ENCODE peak calls at places on chromosomes 13 and 19, in eight cellular contexts. V is lung; K is Panc1; F is uterus; I is CD4-positive, alpha-beta memory T cell; H is kidney epithelial cell; R is IMR-90; Y is left lung. M is an unnamed sample.

GRCh38 chr13:110485604-110486003 is 75.9 kb downstream of the RAB20 start:
- DNase-seq in I (no peak), H (peak; percentile 43), F (no peak), K (no peak), R (no peak), V (no peak), Y (no peak), M (no peak)

GRCh38 chr19:16660763-16661479 is at the start of gene TMEM38A:
- DNase-seq in I (peak; percentile 36), F (peak; percentile 26), V (peak; percentile 43), R (no peak), H (no peak), Y (peak; percentile 52), K (no peak), M (no peak)

GRCh38 chr13:29845440-29846056 is 4.9 kb downstream of the UBL3 start:
- DNase-seq in F (no peak), K (no peak), R (peak; percentile 32), Y (no peak), H (no peak), V (no peak), I (no peak), M (no peak)

GRCh38 chr19:2081873-2082810 is 14.0 kb downstream of the MOB3A start:
- DNase-seq in V (no peak), Y (peak; percentile 80), H (no peak), R (no peak), K (no peak), F (no peak), I (peak; percentile 62), M (no peak)

GRCh38 chr13:113650275-113650674 is 7.7 kb downstream of the ATP4B start:
- DNase-seq in R (no peak), K (no peak), I (no peak), V (no peak), F (peak; percentile 5), H (no peak), Y (peak; percentile 72), M (no peak)

GRCh38 chr19:47707135-47707925 is 5.9 kb upstream of the EHD2 start:
- DNase-seq in K (peak; percentile 52), Y (peak; percentile 63), V (peak; percentile 79), I (peak; percentile 65), F (peak; percentile 74), H (no peak), R (peak; percentile 75), M (no peak)

GRCh38 chr19:58203814-58204475 is 21.1 kb downstream of the ZNF274 start:
- DNase-seq in I (no peak), R (no peak), V (no peak), Y (no peak), K (no peak), H (no peak), F (no peak), M (no peak)

GRCh38 chr13:23671902-23672301 is 101.7 kb downstream of the TNFRSF19 start:
- DNase-seq in V (no peak), H (no peak), I (no peak), R (peak; percentile 95), K (no peak), F (no peak), Y (no peak), M (peak; percentile 58)

GRCh38 chr19:51365211-51366049 is 758 bp downstream of the ETFB start:
- DNase-seq in V (no peak), H (no peak), Y (no peak), R (peak; percentile 53), K (no peak), F (peak; percentile 30), I (no peak), M (no peak)

GRCh38 chr19:19062454-19063182 is 1.2 kb upstream of the SLC25A42 start:
- DNase-seq in I (no peak), F (no peak), H (peak; percentile 16), V (no peak), K (no peak), R (peak; percentile 63), Y (peak; percentile 57), M (no peak)
- H3K4me3 ChIP-seq in I (peak overlapping the region; percentile 21), F (peak overlapping the region; percentile 46), H (no peak overlapping the region), V (peak overlapping the region; percentile 56), K (peak overlapping the region; percentile 61), R (peak overlapping the region; percentile 50), Y (peak overlapping the region; percentile 33), M (peak overlapping the region; percentile 78)

GRCh38 chr19:3176715-3177501 is 1.7 kb upstream of the S1PR4 start:
- DNase-seq in R (peak; percentile 67), I (peak; percentile 56), H (peak; percentile 53), Y (peak; percentile 87), K (no peak), F (no peak), V (peak; percentile 76), M (no peak)

GRCh38 chr19:3179739-3180293 is 1.2 kb downstream of the S1PR4 start:
- DNase-seq in F (no peak), V (no peak), H (no peak), K (no peak), I (no peak), Y (no peak), R (no peak), M (no peak)

GRCh38 chr19:3175761-3176714 is 2.5 kb upstream of the S1PR4 start:
- DNase-seq in R (peak; percentile 65), I (no peak), V (peak; percentile 92), H (peak; percentile 67), Y (peak; percentile 91), F (no peak), K (no peak), M (no peak)

GRCh38 chr19:3178377-3178972 is at the start of gene S1PR4:
- DNase-seq in F (no peak), K (no peak), Y (no peak), V (no peak), H (no peak), I (peak; percentile 76), R (no peak), M (no peak)

GRCh38 chr19:3178973-3179738 is 587 bp downstream of the S1PR4 start:
- DNase-seq in V (no peak), I (no peak), Y (no peak), F (no peak), R (no peak), H (no peak), K (no peak), M (no peak)
- H3K4me3 ChIP-seq in V (peak overlapping the region; percentile 38), I (peak overlapping the region; percentile 98), Y (peak overlapping the region; percentile 21), F (no peak overlapping the region), R (no peak overlapping the region), H (no peak overlapping the region), K (no peak overlapping the region), M (no peak overlapping the region)

DNA sequence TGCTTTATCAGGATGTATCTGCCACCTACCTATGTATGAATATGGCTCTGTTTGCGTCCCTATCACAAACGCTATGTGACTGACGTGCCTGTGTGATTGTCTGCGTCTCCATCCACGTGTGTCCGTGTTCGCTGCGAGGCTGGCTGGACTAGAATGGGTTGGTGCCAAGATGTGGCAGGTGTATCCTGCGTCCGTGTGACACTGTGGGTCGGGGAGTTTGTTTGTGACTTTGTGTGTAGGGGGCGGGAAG is 6.7 kb upstream of the HOOK2 start:
- DNase-seq in Y (no peak), F (no peak), K (no peak), H (no peak), V (peak; percentile 61), R (no peak), I (peak; percentile 97), M (no peak)
- H3K4me3 ChIP-seq in Y (peak overlapping the region; percentile 29), F (peak overlapping the region; percentile 49), K (peak overlapping the region; percentile 47), H (peak overlapping the region; percentile 27), V (peak overlapping the region; percentile 40), R (peak overlapping the region; percentile 50), I (peak overlapping the region; percentile 40), M (peak overlapping the region; percentile 41)

DNA sequence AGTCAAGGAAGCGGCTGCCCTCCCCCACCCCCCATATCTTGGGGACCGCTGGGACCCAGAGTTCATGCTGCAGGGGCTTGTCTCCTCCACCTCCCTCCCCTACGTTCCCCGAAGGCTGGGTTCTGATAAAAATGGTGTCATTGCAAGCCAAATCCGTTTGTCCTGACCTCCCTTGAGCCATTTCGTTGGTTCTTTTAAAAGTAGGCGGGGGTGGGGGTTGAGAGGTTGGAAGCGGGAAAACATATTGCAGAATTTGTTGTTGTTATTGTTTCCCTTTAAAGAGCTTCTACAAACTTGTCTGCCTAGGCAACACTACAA is 710 bp downstream of the CLDN10 start:
- DNase-seq in R (no peak), Y (no peak), F (no peak), I (no peak), V (no peak), K (no peak), H (no peak), M (no peak)
- H3K4me3 ChIP-seq in R (no peak overlapping the region), Y (no peak overlapping the region), F (peak overlapping the region; percentile 16), I (no peak overlapping the region), V (no peak overlapping the region), K (peak overlapping the region; percentile 59), H (peak overlapping the region; percentile 48), M (no peak overlapping the region)

DNA sequence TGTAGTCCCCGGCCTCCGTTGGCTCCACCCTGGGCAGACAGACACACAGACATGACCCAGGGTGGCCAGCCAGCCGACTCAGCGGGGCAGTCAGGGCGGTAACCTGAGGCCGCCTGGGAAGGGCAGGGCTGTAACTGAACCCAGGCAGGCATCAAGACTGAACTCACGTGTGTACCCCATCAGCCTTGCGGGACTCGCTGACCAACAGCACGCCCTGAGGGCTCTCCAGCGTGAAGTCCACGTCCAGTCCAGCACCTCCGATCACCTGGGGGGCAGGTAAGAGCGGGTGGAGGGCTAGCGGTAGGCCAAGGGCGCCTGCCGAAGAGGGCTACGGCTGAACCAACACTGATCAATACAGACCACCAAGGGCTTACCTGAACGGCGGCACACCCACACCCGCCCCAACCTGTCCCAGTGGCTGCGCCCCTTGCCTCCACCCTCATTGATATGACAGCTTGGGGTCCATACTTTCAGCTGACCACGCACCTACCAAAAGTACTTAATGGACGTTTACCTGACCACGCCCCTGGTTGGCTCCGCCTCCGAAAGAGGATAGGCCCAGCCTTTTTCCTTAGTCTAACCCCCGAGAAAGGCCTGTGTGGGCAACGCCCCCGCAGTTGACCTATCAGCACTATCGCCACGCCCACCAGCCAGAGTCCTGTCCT is 791 bp downstream of the TMED1 start:
- DNase-seq in Y (no peak), K (no peak), V (no peak), I (no peak), H (peak; percentile 98), R (no peak), F (no peak), M (no peak)
- H3K4me3 ChIP-seq in Y (peak overlapping the region; percentile 67), K (peak overlapping the region; percentile 71), V (peak overlapping the region; percentile 28), I (no peak overlapping the region), H (peak overlapping the region; percentile 44), R (peak overlapping the region; percentile 30), F (no peak overlapping the region), M (peak overlapping the region; percentile 45)

DNA sequence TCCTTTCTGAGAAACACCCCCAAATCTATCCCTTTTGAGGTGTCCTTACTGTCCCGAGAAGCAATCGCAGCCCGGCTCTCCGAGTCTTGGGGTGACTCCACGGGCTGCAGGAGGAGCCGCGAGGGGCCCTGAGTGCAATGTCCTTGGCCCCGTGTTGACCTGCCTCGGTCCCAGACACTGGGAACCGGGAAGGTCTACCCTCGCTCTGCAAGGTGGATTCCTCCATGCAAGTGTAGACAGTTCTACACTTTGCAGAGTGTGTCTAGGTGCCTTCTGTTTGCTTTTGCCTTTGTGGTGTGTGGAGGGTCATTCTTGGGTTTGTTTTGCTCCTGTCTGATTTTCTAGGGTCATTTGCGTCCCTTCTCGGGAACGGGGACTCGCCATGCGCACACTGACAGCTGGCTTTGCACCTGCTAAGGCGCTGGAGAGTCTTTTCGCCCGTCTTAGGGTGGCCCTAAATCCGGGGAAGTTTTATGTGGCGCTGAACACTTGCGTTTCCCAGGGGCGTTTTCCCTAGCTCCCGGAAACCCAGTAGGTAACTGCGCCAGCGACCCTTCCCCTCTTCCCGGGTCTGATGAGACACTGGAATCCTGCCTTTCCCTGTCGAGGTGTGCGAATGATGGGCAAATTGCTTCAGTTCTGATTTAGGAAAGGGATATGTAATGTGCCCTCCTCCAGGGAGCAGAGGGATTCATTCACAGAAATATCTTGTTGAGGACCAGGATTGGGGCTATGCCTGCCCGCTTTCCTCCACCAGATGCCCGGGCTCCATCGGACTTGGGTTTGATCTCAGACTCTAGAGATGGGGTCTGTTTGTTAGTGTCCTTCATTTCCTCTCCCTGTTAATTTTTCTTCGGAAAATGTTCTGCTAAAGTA is 755 bp downstream of the SERTM1 start:
- DNase-seq in K (no peak), V (no peak), Y (no peak), I (no peak), H (no peak), R (no peak), F (no peak), M (no peak)
- H3K4me3 ChIP-seq in K (no peak overlapping the region), V (no peak overlapping the region), Y (no peak overlapping the region), I (no peak overlapping the region), H (peak overlapping the region; percentile 36), R (no peak overlapping the region), F (peak overlapping the region; percentile 66), M (peak overlapping the region; percentile 25)

M was measured in skeletal muscle cell.